ENCODE peak calls at places on chromosomes 16 and 17, in four cellular contexts. L, G, X and Z are unnamed samples. For H3K4me1, the result is how much of the 10 kb centered on the place peaks cover.

GRCh38 chr17:63538693-63539595 is 11.3 kb upstream of the DCAF7 start:
- DNase-seq in L (peak), G (no peak), X (no peak), Z (no peak)

GRCh38 chr17:40411821-40412220 is 5.9 kb downstream of the TOP2A start:
- DNase-seq in L (no peak), G (no peak), X (no peak), Z (no peak)

GRCh38 chr17:50221500-50222480 is 20.4 kb upstream of the COL1A1 start:
- DNase-seq in L (peak), G (no peak), X (peak), Z (peak)

GRCh38 chr17:73268582-73269328 is 7.1 kb upstream of the CPSF4L start:
- DNase-seq in L (peak), G (no peak), X (no peak), Z (no peak)

GRCh38 chr16:86761117-86761971 is 183.0 kb downstream of the FOXL1 start:
- DNase-seq in L (peak), G (peak), X (peak), Z (no peak)

GRCh38 chr16:31428638-31429247 is 583 bp upstream of the COX6A2 start:
- DNase-seq in L (peak), G (no peak), X (no peak), Z (peak)

GRCh38 chr16:81515281-81515680 is 70.7 kb downstream of the CMIP start:
- DNase-seq in L (peak), G (no peak), X (no peak), Z (no peak)

GRCh38 chr17:81526662-81527571 is 1.3 kb upstream of the FSCN2 start:
- DNase-seq in L (no peak), G (no peak), X (no peak), Z (peak)

GRCh38 chr17:59311051-59311468 is 20.4 kb upstream of the YPEL2 start:
- DNase-seq in L (peak), G (peak), X (peak), Z (no peak)

GRCh38 chr17:17205368-17206148 is 575 bp downstream of the PLD6 start:
- DNase-seq in L (peak), G (no peak), X (peak), Z (peak)

GRCh38 chr17:9577402-9577709 is 914 bp downstream of the CFAP52 start:
- DNase-seq in L (no peak), G (no peak), X (no peak), Z (no peak)

GRCh38 chr17:21061158-21061835 is 18.5 kb upstream of the USP22 start:
- DNase-seq in L (no peak), G (no peak), X (no peak), Z (no peak)

GRCh38 chr17:64231567-64232141 is 31.4 kb downstream of the TEX2 start:
- DNase-seq in L (no peak), G (no peak), X (no peak), Z (no peak)

GRCh38 chr17:43524945-43525575 is 21.1 kb downstream of the ETV4 start:
- DNase-seq in L (no peak), G (no peak), X (peak), Z (no peak)

GRCh38 chr16:83967091-83967490 is 953 bp upstream of the NECAB2 start:
- DNase-seq in L (peak), G (no peak), X (no peak), Z (no peak)

GRCh38 chr17:36942631-36943125 is 5.4 kb downstream of the LHX1 start:
- DNase-seq in L (peak), G (no peak), X (no peak), Z (peak)

GRCh38 chr17:63925615-63926014 is 6.5 kb downstream of the CD79B start:
- DNase-seq in L (peak), G (no peak), X (no peak), Z (peak)

GRCh38 chr17:49913226-49914095 is 55.5 kb upstream of the DLX4 start:
- DNase-seq in L (peak), G (no peak), X (peak), Z (no peak)

GRCh38 chr17:72097144-72097543 is 23.7 kb upstream of the SOX9 start:
- DNase-seq in L (no peak), G (no peak), X (no peak), Z (no peak)

GRCh38 chr17:40086150-40087044 is 14.0 kb downstream of the NR1D1 start:
- DNase-seq in L (peak), G (peak), X (no peak), Z (no peak)

GRCh38 chr17:74117999-74118421 is 85.5 kb upstream of the RPL38 start:
- DNase-seq in L (no peak), G (no peak), X (no peak), Z (peak)

GRCh38 chr17:9564104-9564503 is 11.5 kb downstream of the STX8 start:
- DNase-seq in L (no peak), G (no peak), X (no peak), Z (no peak)

GRCh38 chr17:17351901-17352781 is 49.0 kb downstream of the NT5M start:
- DNase-seq in L (peak), G (no peak), X (peak), Z (no peak)

GRCh38 chr17:9715503-9716016 is 70.2 kb downstream of the USP43 start:
- DNase-seq in L (no peak), G (no peak), X (no peak), Z (no peak)

GRCh38 chr17:50540485-50541401 is 6.2 kb upstream of the SPATA20 start:
- DNase-seq in L (peak), G (no peak), X (no peak), Z (peak)

GRCh38 chr17:41366070-41366469 is 3.5 kb downstream of the KRT33B start:
- DNase-seq in L (no peak), G (no peak), X (no peak), Z (no peak)

GRCh38 chr16:22126037-22126558 is 33.8 kb downstream of the VWA3A start:
- DNase-seq in L (peak), G (no peak), X (no peak), Z (no peak)

GRCh38 chr16:60246055-60246454 is 1511.9 kb upstream of the GOT2 start:
- DNase-seq in L (no peak), G (no peak), X (no peak), Z (no peak)

GRCh38 chr16:86424413-86424812 is 85.9 kb upstream of the FOXF1 start:
- DNase-seq in L (no peak), G (no peak), X (no peak), Z (no peak)

GRCh38 chr16:11550651-11551498 is 35.8 kb downstream of the LITAF start:
- DNase-seq in L (no peak), G (no peak), X (no peak), Z (peak)

GRCh38 chr17:17379197-17379991 is 76.2 kb downstream of the NT5M start:
- DNase-seq in L (peak), G (no peak), X (peak), Z (peak)

GRCh38 chr17:309361-309888 is 43.2 kb downstream of the RPH3AL start:
- DNase-seq in L (peak), G (no peak), X (no peak), Z (peak)

GRCh38 chr16:12341423-12341822 is 364.9 kb downstream of the SNX29 start:
- DNase-seq in L (no peak), G (no peak), X (peak), Z (no peak)

GRCh38 chr16:3485821-3486505 is 9.3 kb downstream of the C16orf90 start:
- DNase-seq in L (peak), G (no peak), X (no peak), Z (peak)

GRCh38 chr17:78230996-78231931 is at the start of gene TMEM235:
- DNase-seq in L (peak), G (no peak), X (no peak), Z (peak)

GRCh38 chr17:64547354-64547753 is 40.6 kb downstream of the CEP95 start:
- DNase-seq in L (no peak), G (no peak), X (no peak), Z (no peak)

GRCh38 chr17:45870342-45870974 is 23.9 kb upstream of the MAPT start:
- DNase-seq in L (no peak), G (no peak), X (no peak), Z (no peak)

GRCh38 chr17:2776589-2777241 is 19.5 kb upstream of the RAP1GAP2 start:
- DNase-seq in L (peak), G (no peak), X (no peak), Z (no peak)
- H3K4me3 ChIP-seq in L (no peak), G (peak), X (no peak), Z (no peak)

DNA sequence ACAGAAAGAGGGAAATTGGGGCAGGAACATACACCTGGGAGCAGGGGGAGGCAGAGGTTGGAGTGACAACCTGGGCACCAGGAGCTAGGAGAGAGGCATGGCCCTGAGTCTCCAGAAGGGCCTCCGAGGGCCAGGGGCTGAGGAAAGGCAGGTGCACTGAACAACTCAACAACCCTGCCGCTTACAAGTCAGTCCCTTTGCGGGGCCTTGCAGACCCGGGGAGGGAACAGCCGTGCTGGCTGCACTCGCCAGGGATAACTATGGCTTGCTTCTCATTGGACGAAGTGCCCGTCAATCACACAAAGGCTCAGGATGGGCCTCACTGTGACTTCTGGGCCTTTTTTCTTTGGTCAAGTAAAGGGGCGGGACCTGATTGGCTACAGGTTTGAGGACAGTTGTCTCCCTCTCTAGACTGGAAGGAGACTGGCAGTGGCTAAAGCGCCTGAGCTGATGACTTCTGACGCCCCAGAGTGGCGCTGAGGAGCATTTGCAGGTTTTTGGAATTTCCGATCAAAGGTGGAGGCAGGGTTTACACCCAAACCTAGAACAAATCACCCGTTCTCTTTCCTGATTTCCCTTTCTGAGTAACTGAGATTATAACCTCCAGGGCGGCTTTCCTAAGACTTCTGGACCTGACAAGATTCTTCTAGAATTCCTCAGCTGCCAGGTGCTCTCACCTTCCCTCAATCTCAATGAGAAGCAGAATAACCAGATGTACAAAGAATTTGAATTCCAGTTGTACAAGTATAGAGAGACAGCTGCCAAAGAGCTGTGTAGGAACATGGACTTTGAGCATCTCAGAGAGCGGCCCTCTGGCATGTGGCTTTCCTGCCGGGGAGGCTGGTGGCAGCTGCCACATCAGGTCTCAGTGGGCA is 27.6 kb upstream of the ST6GALNAC2 start:
- DNase-seq in L (no peak), G (no peak), X (no peak), Z (no peak)
- TF ChIP-seq CTCF in L (no peak), G (no peak), X (no peak), Z (no peak)

GRCh38 chr17:42408076-42408475 is 15.0 kb downstream of the CAVIN1 start:
- DNase-seq in L (peak), G (no peak), X (no peak), Z (no peak)
- H3K4me1 ChIP-seq in L (half or more), G (under half), X (under half), Z (under half)

DNA sequence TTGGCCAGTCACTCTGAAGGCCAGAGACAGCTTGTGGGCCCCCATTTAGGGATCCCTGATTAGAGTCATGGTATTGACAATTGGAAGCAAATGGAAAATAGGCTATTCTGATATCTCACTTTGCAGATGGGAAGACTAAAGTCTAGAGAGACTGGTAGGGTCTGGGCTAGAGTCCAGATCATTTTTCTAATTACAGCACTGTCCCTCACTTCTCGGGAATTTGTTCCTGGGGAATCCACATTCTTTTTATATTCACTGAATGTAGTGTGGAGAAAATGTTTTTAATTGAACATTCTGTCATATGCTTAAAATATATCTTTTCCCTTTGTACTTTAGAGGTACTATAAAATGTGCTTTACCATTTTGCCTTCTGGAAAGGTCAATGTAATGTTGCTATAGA is 1.1 kb downstream of the KATNIP start:
- DNase-seq in L (peak), G (no peak), X (no peak), Z (no peak)
- H3K4me3 ChIP-seq in L (peak), G (no peak), X (no peak), Z (peak)

DNA sequence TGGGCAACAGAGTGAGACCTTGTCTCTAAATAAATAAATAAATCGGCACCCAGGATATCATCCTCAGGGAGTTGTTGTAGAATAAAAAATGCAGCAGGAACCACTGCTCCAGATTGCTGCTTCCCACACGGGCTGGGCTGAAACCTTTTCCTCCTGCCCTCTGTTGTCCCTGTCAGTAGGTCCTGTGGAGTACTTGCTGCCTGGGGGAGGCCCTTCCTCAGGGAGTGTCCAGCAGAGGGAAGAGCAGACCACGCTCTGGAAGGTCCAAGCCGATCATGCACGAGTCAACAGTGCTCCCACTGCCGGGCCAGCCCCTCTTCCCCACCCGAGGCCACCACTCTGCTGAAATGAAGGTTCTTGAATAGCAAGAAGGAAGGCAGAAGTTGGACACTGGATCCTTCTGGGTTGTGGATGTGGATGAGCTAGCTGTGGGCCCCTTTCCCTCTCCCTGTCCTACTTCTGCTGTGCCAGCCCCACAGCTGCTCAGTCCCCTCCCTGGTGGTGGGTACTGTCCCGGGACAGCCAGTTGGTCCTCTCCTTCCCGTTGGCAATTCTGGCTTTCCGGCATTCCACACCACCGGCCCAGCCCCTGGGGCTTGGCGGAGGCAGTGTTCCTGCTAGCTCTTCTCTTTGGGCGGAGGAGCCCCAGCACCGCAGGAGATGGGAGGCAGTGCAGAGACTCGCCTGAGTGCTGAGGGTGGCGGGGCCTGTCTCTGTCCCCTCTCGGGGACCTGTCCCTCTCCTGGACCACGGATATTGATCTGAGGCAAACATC is 10.8 kb downstream of the CDK5R1 start:
- DNase-seq in L (peak), G (no peak), X (no peak), Z (no peak)
- TF ChIP-seq CTCF in L (peak), G (no peak), X (no peak), Z (no peak)

GRCh38 chr16:88985521-88985920 is 8.5 kb upstream of the CBFA2T3 start:
- DNase-seq in L (no peak), G (no peak), X (no peak), Z (no peak)

GRCh38 chr16:88979616-88980015 is 2.6 kb upstream of the CBFA2T3 start:
- DNase-seq in L (no peak), G (no peak), X (no peak), Z (no peak)

GRCh38 chr16:88982286-88983084 is 5.5 kb upstream of the CBFA2T3 start:
- DNase-seq in L (no peak), G (no peak), X (no peak), Z (no peak)

GRCh38 chr16:88983771-88984687 is 7.0 kb upstream of the CBFA2T3 start:
- DNase-seq in L (no peak), G (no peak), X (no peak), Z (no peak)

DNA sequence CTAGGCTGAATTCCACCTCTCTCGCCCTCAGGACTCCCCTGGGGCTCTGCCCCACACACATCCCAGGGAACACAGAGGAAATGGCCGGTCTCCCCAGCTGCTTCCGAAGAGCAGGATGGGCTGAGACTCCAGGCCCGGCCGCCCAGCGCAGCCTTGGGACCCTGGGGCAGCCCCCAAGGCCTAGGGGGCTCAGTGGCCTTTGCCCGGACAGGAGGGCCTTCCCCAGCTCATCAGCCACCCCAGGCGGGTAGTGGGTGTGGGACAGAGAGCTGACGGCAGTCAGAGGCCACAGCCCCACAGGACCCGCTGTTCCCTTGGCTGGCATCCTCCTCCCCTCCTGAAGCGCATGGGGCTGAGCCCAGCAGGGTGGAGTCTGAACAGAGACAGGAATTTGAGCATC is 6.2 kb upstream of the CBFA2T3 start:
- DNase-seq in L (no peak), G (no peak), X (no peak), Z (no peak)
- H3K4me1 ChIP-seq in L (under half), G (under half), X (under half), Z (under half)

GRCh38 chr16:51638338-51639135 is 487.5 kb upstream of the SALL1 start:
- DNase-seq in L (no peak), G (no peak), X (peak), Z (no peak)
- H3K4me3 ChIP-seq in L (no peak), G (no peak), X (no peak), Z (no peak)